ENCODE peak calls at places on chromosomes 5 and 9, in six cellular contexts. A is NAMALWA; V is effector memory CD4-positive, alpha-beta T cell; I is transverse colon; O is COLO829; G is activated effector memory CD4-positive, alpha-beta T cell treated with anti-CD3 and anti-CD28 coated beads, Interleukin-2, amount 50 U/mL, for 16 hours. E is an unnamed sample.

GRCh38 chr5:73338201-73339126 is 110.1 kb downstream of the FOXD1 start:
- DNase-seq in V (no peak), G (no peak), I (no peak), A (no peak), O (peak), E (no peak)

GRCh38 chr5:76219636-76220035 is 136.5 kb downstream of the SV2C start:
- DNase-seq in V (no peak), O (no peak), I (no peak), G (no peak), A (no peak), E (no peak)

GRCh38 chr9:4574657-4575243 is 84.5 kb downstream of the SLC1A1 start:
- DNase-seq in V (no peak), O (no peak), A (no peak), I (no peak), G (no peak), E (no peak)

GRCh38 chr5:119289413-119289812 is 66.4 kb upstream of the TNFAIP8 start:
- DNase-seq in G (no peak), I (no peak), V (no peak), A (no peak), O (no peak), E (no peak)

GRCh38 chr5:143738415-143739401 is 73.3 kb upstream of the HMHB1 start:
- DNase-seq in A (no peak), V (no peak), O (no peak), G (no peak), I (no peak), E (no peak)

GRCh38 chr5:164013077-164013670 is 507.8 kb downstream of the MAT2B start:
- DNase-seq in O (peak), G (no peak), I (peak), V (no peak), A (peak), E (peak)

GRCh38 chr5:150464554-150465012 is 15.0 kb upstream of the RPS14 start:
- DNase-seq in O (no peak), I (no peak), A (no peak), G (no peak), V (no peak), E (no peak)

GRCh38 chr5:34656001-34656699 is at the start of gene RAI14:
- DNase-seq in V (peak), A (no peak), O (no peak), G (peak), I (peak), E (peak)

GRCh38 chr5:98771389-98772109 is 1.9 kb upstream of the RGMB start:
- DNase-seq in V (peak), I (peak), A (peak), G (peak), O (peak), E (peak)

GRCh38 chr5:150438873-150439546 is 10.5 kb downstream of the RPS14 start:
- DNase-seq in A (peak), O (no peak), I (no peak), V (no peak), G (no peak), E (no peak)

GRCh38 chr5:81195334-81195929 is 37.7 kb upstream of the CKMT2 start:
- DNase-seq in O (no peak), V (no peak), G (no peak), A (no peak), I (no peak), E (no peak)

GRCh38 chr9:97804059-97804365 is 49.0 kb upstream of the FOXE1 start:
- DNase-seq in A (no peak), O (no peak), V (no peak), I (no peak), G (no peak), E (no peak)

GRCh38 chr9:105459329-105459728 is 11.5 kb downstream of the FSD1L start:
- DNase-seq in O (no peak), G (no peak), I (no peak), A (no peak), V (no peak), E (no peak)

GRCh38 chr5:50302815-50303490 is 138.1 kb downstream of the EMB start:
- DNase-seq in G (no peak), I (no peak), O (peak), V (no peak), A (no peak), E (no peak)

GRCh38 chr5:55568629-55569512 is 34.1 kb upstream of the PLPP1 start:
- DNase-seq in V (no peak), I (no peak), A (no peak), O (no peak), G (no peak), E (no peak)

GRCh38 chr5:130992095-130992494 is 173.0 kb downstream of the HINT1 start:
- DNase-seq in G (no peak), O (no peak), I (no peak), A (no peak), V (no peak), E (no peak)

GRCh38 chr5:116553366-116553765 is 21.3 kb downstream of the SEMA6A start:
- DNase-seq in V (no peak), I (no peak), G (no peak), A (no peak), O (no peak), E (peak)

GRCh38 chr5:32790411-32790951 is 79.4 kb downstream of the NPR3 start:
- DNase-seq in I (no peak), V (no peak), G (no peak), O (no peak), A (no peak), E (no peak)

GRCh38 chr5:164153469-164154172 is 648.2 kb downstream of the MAT2B start:
- DNase-seq in G (no peak), V (no peak), A (no peak), O (no peak), I (no peak), E (no peak)

GRCh38 chr5:82367930-82368329 is 89.8 kb upstream of the RPS23 start:
- DNase-seq in A (no peak), I (no peak), V (no peak), O (no peak), G (no peak), E (no peak)

GRCh38 chr5:58407042-58407709 is 52.7 kb downstream of the PLK2 start:
- DNase-seq in A (no peak), O (no peak), I (no peak), G (no peak), V (no peak), E (no peak)

GRCh38 chr5:58493136-58493535 is 1.9 kb downstream of the GAPT start:
- DNase-seq in O (no peak), G (no peak), V (no peak), I (no peak), A (no peak), E (no peak)

GRCh38 chr5:90434116-90434714 is 24.7 kb upstream of the CETN3 start:
- DNase-seq in I (peak), A (peak), G (peak), V (no peak), O (no peak), E (peak)

GRCh38 chr5:51476456-51476855 is 93.2 kb downstream of the ISL1 start:
- DNase-seq in G (no peak), A (no peak), V (no peak), O (no peak), I (no peak), E (no peak)

GRCh38 chr5:74765201-74765600 is 1.7 kb downstream of the GFM2 start:
- DNase-seq in G (no peak), O (peak), V (no peak), I (no peak), A (peak), E (no peak)

GRCh38 chr5:108386345-108387061 is 4.6 kb upstream of the FBXL17 start:
- DNase-seq in V (no peak), A (no peak), O (no peak), I (no peak), G (no peak), E (no peak)

GRCh38 chr5:149117970-149118369 is 23.3 kb upstream of the ABLIM3 start:
- DNase-seq in I (no peak), O (no peak), V (no peak), A (no peak), G (no peak), E (no peak)

GRCh38 chr9:133113928-133114351 is 7.1 kb downstream of the RALGDS start:
- DNase-seq in O (no peak), V (no peak), I (no peak), G (no peak), A (no peak), E (no peak)

GRCh38 chr5:92916036-92916435 is 665.0 kb downstream of the NR2F1-AS1 start:
- DNase-seq in V (no peak), G (no peak), O (no peak), A (no peak), I (no peak), E (no peak)

GRCh38 chr5:132334812-132335211 is 34.7 kb upstream of the SLC22A5 start:
- DNase-seq in O (no peak), V (no peak), A (peak), I (no peak), G (no peak), E (no peak)

GRCh38 chr9:130122465-130122864 is 49.7 kb upstream of the NCS1 start:
- DNase-seq in I (no peak), A (peak), G (no peak), O (no peak), V (no peak), E (no peak)